ENCODE peak calls at places on chromosomes 6 and 20, in four cellular contexts. X, K, G and T are unnamed samples.

GRCh38 chr6:163412345-163412744 is 2.2 kb upstream of the QKI start:
- DNase-seq in X (no peak), K (no peak), G (no peak), T (no peak)

GRCh38 chr6:31750411-31751022 is 10.7 kb downstream of the MSH5 start:
- DNase-seq in X (no peak), K (peak), G (no peak), T (no peak)

GRCh38 chr6:35602133-35602946 is 86.4 kb downstream of the FKBP5 start:
- DNase-seq in X (no peak), K (peak), G (peak), T (no peak)

GRCh38 chr6:160139420-160139851 is 17.8 kb downstream of the SLC22A1 start:
- DNase-seq in X (no peak), K (peak), G (no peak), T (no peak)

GRCh38 chr20:36563415-36563814 is 10.0 kb upstream of the TGIF2 start:
- DNase-seq in X (no peak), K (no peak), G (no peak), T (no peak)

GRCh38 chr20:10639051-10639761 is 34.6 kb downstream of the JAG1 start:
- DNase-seq in X (no peak), K (no peak), G (no peak), T (no peak)

GRCh38 chr6:109791301-109791700 is 100.2 kb downstream of the FIG4 start:
- DNase-seq in X (no peak), K (peak), G (no peak), T (no peak)

GRCh38 chr6:39706819-39707218 is 18.4 kb downstream of the KIF6 start:
- DNase-seq in X (no peak), K (no peak), G (no peak), T (no peak)

GRCh38 chr6:9516207-9516606 is 898.7 kb downstream of the TFAP2A start:
- DNase-seq in X (no peak), K (peak), G (no peak), T (no peak)

GRCh38 chr6:147418523-147418922 is 90.0 kb upstream of the SAMD5 start:
- DNase-seq in X (no peak), K (no peak), G (no peak), T (no peak)

GRCh38 chr20:33516882-33517281 is 27.0 kb downstream of the CBFA2T2 start:
- DNase-seq in X (no peak), K (peak), G (no peak), T (no peak)

GRCh38 chr20:37821691-37822655 is 81.0 kb upstream of the VSTM2L start:
- DNase-seq in X (no peak), K (peak), G (no peak), T (no peak)

GRCh38 chr6:65819152-65819551 is 112.1 kb upstream of the EYS start:
- DNase-seq in X (no peak), K (no peak), G (no peak), T (no peak)

GRCh38 chr6:49662877-49663231 is 26.2 kb upstream of the RHAG start:
- DNase-seq in X (no peak), K (no peak), G (no peak), T (no peak)

GRCh38 chr6:3911614-3912336 is 62.6 kb downstream of the FAM50B start:
- DNase-seq in X (no peak), K (peak), G (peak), T (no peak)

GRCh38 chr6:154356690-154357089 is at the start of gene IPCEF1:
- DNase-seq in X (no peak), K (no peak), G (no peak), T (no peak)

GRCh38 chr6:169263836-169264608 is 10.4 kb upstream of the THBS2 start:
- DNase-seq in X (no peak), K (peak), G (peak), T (no peak)

GRCh38 chr6:15330174-15330934 is 84.5 kb downstream of the JARID2 start:
- DNase-seq in X (no peak), K (peak), G (no peak), T (no peak)

GRCh38 chr6:39184906-39185580 is 44.2 kb downstream of the KCNK5 start:
- DNase-seq in X (no peak), K (no peak), G (peak), T (no peak)

GRCh38 chr6:169663468-169663867 is 38.4 kb downstream of the WDR27 start:
- DNase-seq in X (no peak), K (no peak), G (no peak), T (no peak)

GRCh38 chr6:94260755-94261154 is 841.4 kb upstream of the EPHA7 start:
- DNase-seq in X (no peak), K (no peak), G (no peak), T (no peak)

GRCh38 chr6:156617376-156617775 is 159.8 kb upstream of the ARID1B start:
- DNase-seq in X (no peak), K (peak), G (peak), T (no peak)

GRCh38 chr6:32254761-32255211 is 30.9 kb upstream of the NOTCH4 start:
- DNase-seq in X (no peak), K (no peak), G (peak), T (no peak)

GRCh38 chr20:46635514-46636091 is 15.7 kb downstream of the SLC13A3 start:
- DNase-seq in X (no peak), K (peak), G (no peak), T (no peak)

GRCh38 chr6:136863752-136864151 is 41.4 kb downstream of the PEX7 start:
- DNase-seq in X (no peak), K (no peak), G (no peak), T (no peak)
- TF ChIP-seq CTCF in X (no peak), K (no peak), G (no peak), T (no peak)

DNA sequence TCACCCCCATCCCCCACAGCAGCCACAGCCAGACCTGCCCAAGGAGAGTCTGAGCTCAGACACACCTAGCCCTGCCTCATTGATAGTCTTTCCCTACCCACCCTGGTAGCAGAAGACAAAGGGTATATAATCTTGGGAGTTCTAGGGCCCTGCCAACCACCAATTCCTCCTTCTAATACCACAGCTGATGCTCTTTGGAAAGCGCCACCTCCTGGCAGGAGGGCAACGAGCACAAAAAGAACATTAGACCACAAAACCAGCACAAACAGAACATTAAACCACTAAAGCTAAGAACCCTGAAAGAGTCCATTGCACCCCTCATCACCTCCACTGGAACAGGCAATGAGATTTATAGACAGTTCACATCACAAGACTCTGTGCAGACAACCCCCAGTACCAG is 195.8 kb upstream of the FUT9 start:
- DNase-seq in X (no peak), K (no peak), G (no peak), T (no peak)
- TF ChIP-seq CTCF in X (no peak), K (no peak), G (no peak), T (peak)

DNA sequence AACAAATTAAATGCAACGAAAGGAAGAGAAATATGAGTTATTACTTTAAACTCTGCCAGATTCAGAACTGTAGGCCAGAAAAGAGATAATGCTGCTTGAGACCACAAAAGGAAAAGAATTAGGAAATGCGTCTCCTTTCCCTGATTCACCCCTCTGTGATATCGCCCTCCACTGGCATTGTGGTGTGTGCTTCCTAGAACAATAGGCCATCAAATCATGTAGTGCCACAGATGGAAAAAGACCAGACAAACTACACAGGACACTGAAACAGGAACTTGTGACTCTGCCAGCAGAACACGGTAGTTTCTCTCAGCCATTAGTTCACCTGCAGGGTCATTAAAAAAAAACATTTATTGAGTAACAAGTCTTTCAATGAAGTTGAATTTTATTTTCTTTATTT is 14.8 kb upstream of the LAMA4 start:
- DNase-seq in X (no peak), K (no peak), G (no peak), T (no peak)
- TF ChIP-seq CTCF in X (no peak), K (peak), G (no peak), T (no peak)

GRCh38 chr6:135075018-135075417 is 20.4 kb upstream of the HBS1L start:
- DNase-seq in X (no peak), K (no peak), G (no peak), T (no peak)
- TF ChIP-seq CTCF in X (no peak), K (no peak), G (no peak), T (peak)

DNA sequence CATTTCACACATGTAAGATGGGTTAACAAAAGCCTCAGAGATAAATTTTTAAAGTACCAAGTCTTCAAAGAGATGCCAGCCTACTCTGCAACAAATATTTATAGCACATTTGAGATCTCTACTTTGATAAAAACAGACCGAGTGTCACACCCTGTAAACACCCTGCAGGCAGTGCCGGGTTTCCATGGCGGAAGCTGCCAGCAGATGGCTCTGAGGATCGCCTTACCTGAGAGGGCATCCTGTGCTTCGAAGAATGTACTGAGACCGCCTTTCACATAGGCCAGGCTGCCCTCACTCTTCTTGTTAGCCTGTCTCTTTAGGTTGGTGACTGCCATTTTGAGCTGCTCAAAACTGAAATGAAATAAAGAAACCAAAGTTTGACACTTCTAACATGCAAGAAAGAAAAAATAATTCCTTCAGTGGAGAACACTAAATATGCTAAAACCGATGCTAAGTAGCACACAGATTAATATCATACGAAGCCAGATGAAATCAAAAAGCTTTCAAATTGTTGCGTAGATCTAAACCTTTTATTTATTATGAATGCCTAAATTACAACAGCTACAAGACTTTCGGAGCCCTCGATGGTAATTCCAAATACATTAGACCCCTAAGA is 39.3 kb downstream of the HUS1B start:
- DNase-seq in X (no peak), K (no peak), G (no peak), T (no peak)
- TF ChIP-seq CTCF in X (no peak), K (no peak), G (no peak), T (no peak)

GRCh38 chr20:31515072-31515774 is 981 bp downstream of the HM13 start:
- DNase-seq in X (no peak), K (no peak), G (no peak), T (no peak)

GRCh38 chr20:31516166-31516565 is 1.9 kb downstream of the HM13 start:
- DNase-seq in X (no peak), K (no peak), G (no peak), T (no peak)

GRCh38 chr20:31515775-31516107 is 1.5 kb downstream of the HM13 start:
- DNase-seq in X (no peak), K (no peak), G (peak), T (no peak)

GRCh38 chr20:31516651-31517050 is 2.4 kb downstream of the HM13 start:
- DNase-seq in X (no peak), K (no peak), G (no peak), T (no peak)

DNA sequence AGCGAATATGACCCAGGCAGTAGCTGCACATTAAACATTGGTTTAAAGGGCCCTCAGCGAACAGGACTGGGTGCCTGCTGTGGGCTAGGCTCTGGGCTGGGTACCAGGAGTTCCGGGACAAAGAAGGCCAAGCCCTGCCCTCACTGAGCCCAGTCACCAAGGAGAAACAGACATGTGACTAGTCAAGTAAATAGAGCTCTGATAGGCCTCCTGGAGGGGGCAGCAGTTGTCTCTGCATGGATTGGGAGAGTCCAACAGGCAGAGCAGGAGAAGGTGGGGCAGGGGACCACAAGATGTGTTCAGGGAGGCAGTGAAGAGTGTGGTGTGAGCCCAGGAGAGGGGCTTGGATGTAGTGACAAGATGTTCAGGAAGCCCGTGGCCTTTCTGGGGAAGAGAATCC is 3.1 kb downstream of the HM13 start:
- DNase-seq in X (no peak), K (peak), G (peak), T (no peak)
- TF ChIP-seq CTCF in X (no peak), K (peak), G (no peak), T (no peak)

DNA sequence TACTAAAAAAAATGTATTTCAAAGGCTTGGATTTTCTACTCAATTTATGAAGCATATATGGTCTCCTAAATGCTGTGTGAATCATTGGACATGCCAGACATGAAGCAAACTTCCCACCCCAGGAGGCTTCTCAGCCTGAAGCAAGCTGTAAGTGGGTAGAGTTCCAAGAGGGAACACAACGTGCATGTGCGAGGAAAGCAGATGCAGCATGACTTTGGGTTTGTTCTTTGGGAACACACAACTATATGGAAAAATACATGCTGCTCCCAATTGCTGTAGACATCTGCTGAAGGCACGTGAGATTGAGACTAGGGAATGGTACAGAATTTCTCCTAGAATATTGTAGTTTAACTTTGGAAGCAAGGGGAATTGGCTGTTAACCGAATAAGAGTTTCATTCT is 55.1 kb downstream of the RSPO3 start:
- DNase-seq in X (no peak), K (no peak), G (no peak), T (no peak)
- TF ChIP-seq CTCF in X (no peak), K (no peak), G (no peak), T (no peak)

DNA sequence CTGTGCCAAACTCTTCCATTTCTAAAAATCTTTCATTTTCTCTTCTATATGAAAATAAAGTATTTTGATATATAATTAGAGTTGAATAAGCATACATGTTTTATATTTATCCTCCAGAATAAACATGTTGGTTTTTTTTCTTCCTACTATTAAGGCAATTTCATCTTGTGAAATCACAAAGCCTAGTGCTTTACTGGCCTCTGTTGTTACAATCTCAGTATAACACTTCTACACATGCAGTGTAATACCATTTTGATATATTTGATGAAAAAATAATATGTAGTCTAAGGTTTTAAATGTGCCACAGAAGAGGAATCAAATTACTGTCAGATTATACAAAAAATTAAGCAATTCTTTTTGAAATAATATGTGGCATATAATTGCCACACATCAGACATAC is 225.3 kb upstream of the MANEA start:
- DNase-seq in X (no peak), K (no peak), G (no peak), T (no peak)
- TF ChIP-seq CTCF in X (no peak), K (no peak), G (no peak), T (no peak)